ENCODE peak calls at places on chromosome 18, in five cellular contexts. M, C, G, R and D are unnamed samples.
A peak's percentile ranks its signal among the peaks of the same experiment; 100 is the strongest.

GRCh38 chr18:48541026-48541746 is 2.4 kb downstream of the CTIF start:
- DNase-seq in M (peak; percentile 87), C (peak; percentile 94), G (peak; percentile 90), R (no peak), D (no peak)

GRCh38 chr18:49168281-49168680 is 217.5 kb upstream of the SMAD7 start:
- DNase-seq in M (no peak), C (no peak), G (no peak), R (no peak), D (no peak)

GRCh38 chr18:79459946-79460345 is 64.2 kb downstream of the NFATC1 start:
- DNase-seq in M (no peak), C (no peak), G (no peak), R (no peak), D (no peak)

GRCh38 chr18:76374330-76375281 is 120.4 kb downstream of the ZNF516 start:
- DNase-seq in M (peak; percentile 13), C (no peak), G (no peak), R (peak; percentile 32), D (peak; percentile 24)

GRCh38 chr18:63439334-63439733 is 17.1 kb upstream of the VPS4B start:
- DNase-seq in M (peak; percentile 69), C (peak; percentile 74), G (peak; percentile 84), R (peak; percentile 29), D (peak; percentile 58)

GRCh38 chr18:59833785-59834184 is 66.0 kb upstream of the PMAIP1 start:
- DNase-seq in M (no peak), C (no peak), G (no peak), R (no peak), D (no peak)

GRCh38 chr18:41378628-41379027 is 576.4 kb upstream of the PIK3C3 start:
- DNase-seq in M (no peak), C (peak; percentile 51), G (peak; percentile 52), R (no peak), D (no peak)

GRCh38 chr18:57497372-57498294 is 62.5 kb downstream of the ONECUT2 start:
- DNase-seq in M (no peak), C (peak; percentile 62), G (no peak), R (no peak), D (no peak)

GRCh38 chr18:74963820-74964446 is 245.0 kb downstream of the PTGR3 start:
- DNase-seq in M (peak; percentile 58), C (peak; percentile 67), G (peak; percentile 66), R (no peak), D (no peak)

GRCh38 chr18:24234330-24234729 is 95.5 kb downstream of the CABYR start:
- DNase-seq in M (no peak), C (no peak), G (no peak), R (no peak), D (no peak)

GRCh38 chr18:28175930-28176673 is 828 bp downstream of the CDH2 start:
- DNase-seq in M (no peak), C (peak; percentile 66), G (peak; percentile 54), R (no peak), D (no peak)

GRCh38 chr18:31225668-31226067 is 63.0 kb upstream of the DSC1 start:
- DNase-seq in M (no peak), C (no peak), G (peak; percentile 98), R (no peak), D (no peak)

GRCh38 chr18:8303151-8303770 is 306.0 kb upstream of the RAB12 start:
- DNase-seq in M (no peak), C (peak; percentile 51), G (no peak), R (no peak), D (no peak)

GRCh38 chr18:37314534-37314933 is 251.1 kb downstream of the CELF4 start:
- DNase-seq in M (no peak), C (no peak), G (no peak), R (no peak), D (no peak)

DNA sequence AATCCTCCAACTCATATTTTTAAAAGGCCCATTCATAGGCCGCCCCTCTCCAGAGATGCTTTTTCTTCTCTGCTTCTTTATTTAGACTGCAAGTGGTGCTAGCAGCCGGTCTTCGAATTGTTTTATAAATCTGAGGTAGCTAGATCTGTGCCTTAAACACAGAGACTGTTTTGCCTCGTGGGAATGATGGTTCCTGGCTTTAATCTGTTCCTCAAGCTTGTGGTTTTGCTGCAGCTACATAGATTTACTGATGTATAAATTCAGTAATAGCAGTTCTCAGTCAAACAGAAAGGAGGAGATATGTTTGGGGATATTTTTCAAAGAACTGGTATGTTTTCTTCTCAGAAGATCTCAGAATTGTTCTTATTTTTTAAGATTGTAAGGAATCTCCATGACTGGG is 45.3 kb downstream of the TNFRSF11A start:
- DNase-seq in M (no peak), C (no peak), G (no peak), R (no peak), D (no peak)
- H3K27ac ChIP-seq in M (no peak overlapping the region), C (no peak overlapping the region), G (no peak overlapping the region), R (no peak overlapping the region), D (no peak overlapping the region)

GRCh38 chr18:29378739-29379138 is 1201.8 kb upstream of the CDH2 start:
- DNase-seq in M (no peak), C (peak; percentile 16), G (no peak), R (no peak), D (no peak)

DNA sequence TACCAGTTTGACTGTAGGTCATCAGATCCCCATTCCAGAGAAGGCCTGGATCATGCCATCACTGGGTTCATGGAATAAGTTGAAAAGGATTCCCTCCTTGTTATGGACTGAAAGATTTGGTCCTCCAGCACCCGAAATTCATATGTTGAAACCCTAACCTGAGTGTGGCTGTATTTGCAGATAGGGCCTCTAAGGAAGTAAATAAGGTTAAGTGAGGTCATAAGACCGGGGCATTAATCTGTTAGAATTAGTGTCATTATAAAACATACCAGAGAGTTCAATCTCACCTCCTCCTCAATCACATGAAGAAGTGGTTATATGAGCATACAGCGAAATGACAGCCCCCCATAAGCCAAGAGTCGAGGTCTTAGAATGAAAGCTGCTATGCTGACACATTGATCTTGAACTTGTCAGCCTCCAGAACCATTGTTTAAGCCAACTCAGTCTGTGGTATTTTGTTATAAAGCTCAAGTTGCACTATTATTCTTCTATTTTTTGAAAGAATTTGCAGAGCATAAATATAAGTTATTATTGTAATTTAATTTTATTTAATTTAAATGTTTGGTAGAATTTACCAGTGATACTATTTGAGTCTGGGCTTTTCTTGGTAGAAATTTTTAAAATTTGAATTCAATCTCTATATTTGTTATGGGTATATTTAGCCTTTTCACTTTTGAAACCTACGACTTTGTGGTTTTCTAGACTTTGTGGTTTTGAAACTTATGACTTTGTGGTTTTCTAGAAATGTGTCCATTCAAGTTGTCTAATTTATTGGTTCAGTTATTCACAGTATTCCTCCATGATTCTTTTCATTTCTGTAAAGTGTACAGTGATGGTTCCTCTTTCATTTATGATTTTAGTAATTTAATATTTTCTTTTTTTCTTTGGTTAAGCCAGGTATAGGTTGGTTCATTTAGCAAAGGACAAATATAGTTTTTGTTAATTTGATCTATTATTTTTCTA is 1206.7 kb upstream of the CDH2 start:
- DNase-seq in M (no peak), C (no peak), G (no peak), R (no peak), D (no peak)
- H3K4me1 ChIP-seq in M (no peaks in the 10 kb centered on the region), C (no peaks in the 10 kb centered on the region), G (no peaks in the 10 kb centered on the region), R (no peaks in the 10 kb centered on the region), D (no peaks in the 10 kb centered on the region)

DNA sequence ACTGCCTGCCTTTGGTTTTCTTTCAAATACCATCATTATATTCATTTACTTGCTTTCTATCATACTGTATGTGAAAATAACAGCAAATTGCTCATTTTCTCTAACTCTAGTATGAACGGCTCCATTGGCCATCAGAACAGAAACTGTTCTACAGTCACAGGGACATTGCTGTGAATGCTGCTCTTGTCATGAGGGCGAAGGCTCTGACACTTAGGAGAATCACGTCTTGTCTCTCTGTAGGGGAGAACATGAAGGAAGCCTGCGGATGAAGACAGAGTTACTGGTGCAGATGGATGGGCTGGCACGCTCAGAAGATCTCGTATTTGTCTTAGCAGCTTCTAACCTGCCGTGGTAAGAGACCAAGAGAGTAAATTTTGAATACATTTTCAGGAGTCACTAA is 41.7 kb upstream of the ELOA2 start:
- DNase-seq in M (no peak), C (no peak), G (no peak), R (no peak), D (no peak)
- H3K4me3 ChIP-seq in M (no peak overlapping the region), C (no peak overlapping the region), G (no peak overlapping the region), R (no peak overlapping the region), D (no peak overlapping the region)

DNA sequence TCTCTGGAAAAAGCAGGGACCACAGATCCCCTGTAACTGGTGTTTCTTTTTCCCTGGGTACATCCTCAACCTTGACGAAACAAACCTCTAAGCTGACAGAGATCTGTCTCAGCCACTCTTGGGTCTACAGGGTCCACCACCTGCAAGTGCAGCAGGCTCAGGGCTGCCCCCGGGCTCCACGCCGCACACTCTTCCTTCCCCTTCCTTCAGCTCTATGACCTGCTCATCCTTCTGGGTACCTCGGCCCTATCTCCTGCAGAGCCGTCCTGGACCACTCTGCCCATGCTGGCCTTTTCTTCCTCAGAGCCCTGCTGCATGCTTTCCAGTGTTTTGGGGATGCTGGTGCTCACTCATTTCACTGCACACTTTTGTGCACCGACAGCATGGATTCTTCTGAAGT is 27.5 kb downstream of the TUBB6 start:
- DNase-seq in M (no peak), C (no peak), G (no peak), R (no peak), D (no peak)
- H3K27ac ChIP-seq in M (no peak overlapping the region), C (no peak overlapping the region), G (peak overlapping the region; percentile 25), R (no peak overlapping the region), D (no peak overlapping the region)